ENCODE peak calls at places on chromosomes 1 and 21, in eight cellular contexts. N is SK-N-SH, R is PC-9, U is tibial artery, M is suprapubic skin, W is Peyer's patch, H is pancreas, S is IMR-90. K is an unnamed sample.

GRCh38 chr1:179298952-179299351 is 5.4 kb downstream of the SOAT1 start:
- DNase-seq in U (no peak), N (no peak), W (no peak), S (no peak), H (no peak), R (no peak), M (no peak), K (no peak)

GRCh38 chr1:197783510-197783948 is 8.2 kb upstream of the DENND1B start:
- DNase-seq in W (no peak), N (no peak), H (no peak), M (no peak), R (peak), S (peak), U (no peak), K (no peak)

GRCh38 chr21:28257276-28257675 is 735.4 kb downstream of the LTN1 start:
- DNase-seq in H (no peak), R (no peak), U (no peak), S (no peak), N (peak), M (no peak), W (no peak), K (no peak)

GRCh38 chr1:155776414-155776813 is 80.6 kb downstream of the GON4L start:
- DNase-seq in U (no peak), R (no peak), S (no peak), W (no peak), H (no peak), M (no peak), N (no peak), K (no peak)

GRCh38 chr21:27674037-27674436 is 707.1 kb upstream of the ADAMTS5 start:
- DNase-seq in N (no peak), R (no peak), M (no peak), W (no peak), H (no peak), S (peak), U (no peak), K (no peak)

GRCh38 chr1:100769906-100770646 is 50.5 kb downstream of the VCAM1 start:
- DNase-seq in S (no peak), M (no peak), N (no peak), H (no peak), U (no peak), W (no peak), R (no peak), K (no peak)

GRCh38 chr21:26072891-26073615 is 97.5 kb downstream of the APP start:
- DNase-seq in S (peak), M (no peak), U (no peak), H (no peak), R (no peak), N (no peak), W (no peak), K (no peak)

GRCh38 chr1:164653705-164654104 is 94.7 kb downstream of the PBX1 start:
- DNase-seq in S (no peak), W (no peak), M (no peak), U (no peak), R (no peak), H (no peak), N (no peak), K (no peak)

GRCh38 chr21:26939532-26940181 is 27.2 kb downstream of the ADAMTS5 start:
- DNase-seq in R (no peak), W (no peak), S (peak), U (no peak), H (no peak), N (no peak), M (no peak), K (no peak)

GRCh38 chr1:219900201-219900600 is 28.2 kb downstream of the SLC30A10 start:
- DNase-seq in W (no peak), H (no peak), S (no peak), U (no peak), M (no peak), R (no peak), N (no peak), K (no peak)

GRCh38 chr1:18618546-18619466 is 11.8 kb upstream of the PAX7 start:
- DNase-seq in W (no peak), U (no peak), M (no peak), S (no peak), N (no peak), H (no peak), R (peak), K (no peak)

GRCh38 chr1:46812065-46812750 is 13.4 kb downstream of the CYP4B1 start:
- DNase-seq in W (no peak), R (no peak), U (no peak), N (peak), H (no peak), S (no peak), M (no peak), K (no peak)

GRCh38 chr1:157111396-157112165 is 12.0 kb upstream of the ETV3L start:
- DNase-seq in M (peak), U (peak), S (no peak), W (no peak), R (no peak), H (no peak), N (no peak), K (no peak)

GRCh38 chr1:160777486-160778089 is 18.4 kb upstream of the LY9 start:
- DNase-seq in R (no peak), H (no peak), U (no peak), W (no peak), S (no peak), N (peak), M (no peak), K (no peak)

DNA sequence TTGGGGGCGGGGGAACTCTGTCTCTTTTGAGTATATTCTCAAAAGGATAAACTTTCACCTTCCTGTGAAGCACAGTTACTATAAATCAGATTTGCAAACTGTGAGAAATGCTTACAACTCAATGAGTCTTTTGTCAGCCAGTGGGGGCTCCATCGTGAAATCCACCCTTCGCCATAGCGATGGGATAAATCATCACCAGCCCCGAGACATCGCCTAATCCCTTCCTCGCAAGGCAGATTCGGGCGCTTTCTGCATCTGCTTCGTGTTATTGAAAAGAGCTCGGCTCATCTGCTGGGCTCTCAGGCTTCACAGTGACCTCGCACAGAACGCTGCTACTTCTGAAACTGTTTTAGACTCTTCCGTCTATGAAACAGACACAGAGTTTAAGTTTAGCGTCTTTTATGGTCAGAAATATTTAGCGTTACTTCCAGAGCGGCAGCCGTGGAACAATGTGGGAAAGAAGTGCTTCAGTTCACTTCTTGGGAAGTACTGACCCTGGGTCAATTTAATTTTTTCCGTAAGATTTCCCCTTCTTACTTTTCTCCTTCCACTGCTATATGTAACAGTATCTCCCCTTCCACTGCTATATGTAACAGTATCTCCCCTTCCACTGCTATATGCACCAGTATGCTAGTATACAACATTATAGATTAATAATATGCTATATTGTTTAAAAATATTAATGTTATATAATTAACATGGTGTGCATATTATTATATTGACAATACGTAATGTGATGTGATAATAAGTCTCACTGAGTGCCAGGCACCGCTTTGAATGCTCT is 69.5 kb upstream of the ERG start:
- DNase-seq in N (peak), M (no peak), S (peak), U (no peak), W (no peak), H (no peak), R (no peak), K (no peak)
- H3K27ac ChIP-seq in N (no peak), M (no peak), S (no peak), U (peak), W (no peak), H (no peak), R (no peak), K (no peak)

GRCh38 chr1:201282931-201283829 is at the start of gene PKP1:
- DNase-seq in R (peak), H (peak), U (no peak), W (peak), M (peak), N (no peak), S (peak), K (no peak)
- H3K4me3 ChIP-seq in R (no peak), H (peak), U (peak), W (no peak), M (peak), N (no peak), S (peak), K (peak)

GRCh38 chr1:162117039-162117816 is 47.7 kb downstream of the NOS1AP start:
- DNase-seq in H (no peak), M (no peak), U (no peak), N (peak), S (no peak), R (no peak), W (no peak), K (no peak)
- H3K27ac ChIP-seq in H (no peak), M (no peak), U (no peak), N (peak), S (no peak), R (no peak), W (no peak), K (no peak)

GRCh38 chr1:41525891-41526587 is 41.6 kb upstream of the EDN2 start:
- DNase-seq in M (no peak), N (no peak), H (no peak), U (no peak), W (no peak), S (no peak), R (no peak), K (no peak)
- H3K4me3 ChIP-seq in M (no peak), N (no peak), H (no peak), U (no peak), W (no peak), S (no peak), R (no peak), K (no peak)

DNA sequence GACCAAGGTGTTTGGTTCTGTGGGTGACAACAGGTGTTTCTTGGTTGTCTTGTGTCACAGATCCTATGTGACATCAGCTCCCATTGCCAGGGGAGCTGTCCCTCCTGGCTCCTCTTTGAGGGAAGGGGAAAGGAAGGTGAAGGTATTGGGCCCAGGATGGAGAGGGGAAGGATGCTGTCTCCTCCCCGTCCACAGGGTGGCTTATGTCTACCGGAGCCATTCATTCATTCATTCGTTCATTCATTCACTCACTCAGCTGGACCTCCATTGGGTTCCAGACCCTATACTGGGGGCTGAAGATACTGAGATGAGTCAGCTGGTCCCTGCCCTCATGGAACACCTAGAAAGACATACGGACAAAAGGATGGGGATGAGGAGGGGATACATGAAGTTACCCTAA is 38.9 kb downstream of the EPHB2 start:
- DNase-seq in H (no peak), U (no peak), S (no peak), R (no peak), N (no peak), W (no peak), M (no peak), K (no peak)
- H3K27ac ChIP-seq in H (no peak), U (no peak), S (peak), R (peak), N (no peak), W (peak), M (no peak), K (peak)

GRCh38 chr1:183124259-183124658 is 61.8 kb upstream of the LAMC2 start:
- DNase-seq in N (peak), R (no peak), U (no peak), M (no peak), W (no peak), H (no peak), S (no peak), K (no peak)
- H3K4me3 ChIP-seq in N (no peak), R (no peak), U (no peak), M (no peak), W (no peak), H (no peak), S (no peak), K (no peak)

GRCh38 chr1:154379301-154379700 is 25.8 kb upstream of the IL6R start:
- DNase-seq in M (no peak), W (no peak), R (no peak), S (no peak), N (no peak), U (no peak), H (no peak), K (no peak)
- H3K27ac ChIP-seq in M (no peak), W (no peak), R (no peak), S (no peak), N (no peak), U (no peak), H (no peak), K (no peak)

GRCh38 chr21:34020005-34020847 is 53.2 kb upstream of the MRPS6 start:
- DNase-seq in N (no peak), W (no peak), H (no peak), M (no peak), R (no peak), U (no peak), S (no peak), K (no peak)

GRCh38 chr21:34019402-34019801 is 54.0 kb upstream of the MRPS6 start:
- DNase-seq in N (no peak), S (no peak), H (no peak), R (no peak), W (no peak), U (no peak), M (no peak), K (no peak)

GRCh38 chr21:34018185-34018584 is 55.2 kb upstream of the MRPS6 start:
- DNase-seq in M (no peak), H (no peak), W (no peak), N (no peak), S (no peak), U (no peak), R (no peak), K (no peak)

GRCh38 chr21:34017127-34017961 is 56.0 kb upstream of the MRPS6 start:
- DNase-seq in U (no peak), N (no peak), W (no peak), S (no peak), M (no peak), H (no peak), R (no peak), K (no peak)

DNA sequence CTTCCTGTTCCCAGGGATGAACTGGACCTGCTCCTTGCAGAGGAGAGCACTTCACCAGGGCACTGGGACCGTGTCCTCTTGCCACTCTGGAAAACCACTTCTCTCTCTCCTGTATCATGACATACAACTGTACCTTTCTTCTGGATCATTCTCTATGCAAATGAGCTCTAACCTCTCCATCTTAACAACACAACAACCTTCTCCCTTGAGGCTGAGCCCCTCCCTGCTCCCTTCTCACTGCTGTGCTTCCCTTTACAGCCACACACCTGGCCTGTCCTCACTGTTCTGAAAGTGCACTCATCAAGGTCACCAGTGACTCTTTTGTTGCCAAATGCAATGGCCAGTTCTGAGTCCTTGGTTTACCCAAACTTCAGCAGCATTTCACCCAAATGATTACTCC is 54.5 kb upstream of the MRPS6 start:
- DNase-seq in S (no peak), M (no peak), R (no peak), W (no peak), U (no peak), H (no peak), N (no peak), K (no peak)
- H3K4me3 ChIP-seq in S (no peak), M (no peak), R (no peak), W (no peak), U (no peak), H (no peak), N (no peak), K (no peak)

DNA sequence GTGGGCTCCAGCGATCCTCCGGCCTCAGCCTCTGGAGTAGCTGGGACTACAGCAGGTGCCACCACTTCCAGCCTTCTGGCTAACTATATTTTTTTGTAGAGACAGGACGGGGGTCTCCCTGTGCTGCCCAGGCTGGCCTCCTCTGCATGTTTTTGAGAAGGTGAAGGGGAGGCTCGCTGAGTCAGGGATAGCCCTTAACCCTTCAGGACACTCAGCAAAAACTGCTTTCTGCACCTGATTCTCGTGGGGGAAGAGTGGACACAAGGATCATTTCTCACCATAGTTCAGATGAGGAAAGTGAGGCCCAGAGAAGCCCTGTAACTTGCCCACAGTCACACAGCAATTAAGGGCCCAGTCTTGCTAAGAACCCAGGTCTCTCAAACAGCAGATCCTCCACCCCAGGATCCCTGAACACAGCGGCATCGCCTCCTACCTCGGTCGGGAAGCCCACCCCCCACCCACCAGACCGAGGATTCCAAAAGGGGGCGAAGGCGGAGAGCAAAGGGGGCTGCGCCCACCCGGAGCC is 1.3 kb downstream of the FGR start:
- DNase-seq in U (no peak), H (no peak), W (no peak), R (no peak), M (no peak), S (no peak), N (no peak), K (peak)
- H3K27ac ChIP-seq in U (peak), H (no peak), W (peak), R (no peak), M (peak), S (no peak), N (no peak), K (peak)

K was measured in left lung.